ENCODE peak calls at places on chromosome 6, in nine cellular contexts. X, I, C, P, L, M, E, R and H are unnamed samples.

GRCh38 chr6:158808918-158809678 is 10.1 kb downstream of the EZR start:
- DNase-seq in X (no peak), I (no peak), C (no peak), P (no peak), L (no peak), M (no peak), E (no peak), R (no peak), H (no peak)

GRCh38 chr6:26003102-26003694 is 40.6 kb downstream of the TRIM38 start:
- DNase-seq in X (no peak), I (no peak), C (peak), P (peak), L (no peak), M (peak), E (no peak), R (peak), H (no peak)

GRCh38 chr6:34115396-34116314 is 30.2 kb downstream of the GRM4 start:
- DNase-seq in X (no peak), I (no peak), C (no peak), P (peak), L (no peak), M (peak), E (no peak), R (peak), H (no peak)

GRCh38 chr6:27254566-27254965 is 7.1 kb downstream of the PRSS16 start:
- DNase-seq in X (peak), I (no peak), C (no peak), P (no peak), L (no peak), M (no peak), E (no peak), R (no peak), H (no peak)

GRCh38 chr6:97963148-97963680 is 680.2 kb upstream of the MMS22L start:
- DNase-seq in X (no peak), I (no peak), C (no peak), P (no peak), L (no peak), M (no peak), E (no peak), R (no peak), H (no peak)

GRCh38 chr6:45265246-45265645 is 62.9 kb upstream of the RUNX2 start:
- DNase-seq in X (no peak), I (no peak), C (no peak), P (no peak), L (no peak), M (no peak), E (no peak), R (no peak), H (no peak)

GRCh38 chr6:1831030-1831429 is 221.3 kb downstream of the FOXC1 start:
- DNase-seq in X (no peak), I (no peak), C (no peak), P (no peak), L (no peak), M (no peak), E (no peak), R (no peak), H (no peak)

GRCh38 chr6:31572041-31572911 is at the start of gene LTA:
- DNase-seq in X (no peak), I (no peak), C (no peak), P (no peak), L (no peak), M (no peak), E (peak), R (peak), H (no peak)

GRCh38 chr6:8237668-8238067 is 135.3 kb upstream of the EEF1E1 start:
- DNase-seq in X (no peak), I (no peak), C (no peak), P (no peak), L (no peak), M (no peak), E (no peak), R (no peak), H (no peak)

GRCh38 chr6:44219053-44219814 is 2.5 kb downstream of the MYMX start:
- DNase-seq in X (peak), I (no peak), C (peak), P (peak), L (no peak), M (peak), E (peak), R (no peak), H (peak)

GRCh38 chr6:149934249-149935156 is 7.3 kb upstream of the ULBP2 start:
- DNase-seq in X (peak), I (peak), C (no peak), P (peak), L (peak), M (peak), E (no peak), R (peak), H (no peak)

GRCh38 chr6:112956696-112957525 is 609.8 kb downstream of the RFPL4B start:
- DNase-seq in X (no peak), I (peak), C (no peak), P (peak), L (no peak), M (peak), E (no peak), R (no peak), H (no peak)

GRCh38 chr6:165487950-165488349 is 175.1 kb downstream of the PDE10A start:
- DNase-seq in X (no peak), I (no peak), C (no peak), P (no peak), L (no peak), M (no peak), E (no peak), R (no peak), H (no peak)